ENCODE peak calls at places on chromosomes 2 and 18, in five cellular contexts. L is LHCN-M2; U is fibroblast of villous mesenchyme; M is naive thymus-derived CD8-positive, alpha-beta T cell; O is activated CD8-positive, alpha-beta memory T cell treated with anti-CD3 and anti-CD28 coated beads for 24 hours. G is an unnamed sample.

GRCh38 chr18:3906072-3906471 is 456.1 kb downstream of the TGIF1 start:
- DNase-seq in L (no peak), U (no peak), M (no peak), O (no peak), G (no peak)

GRCh38 chr2:202687276-202687675 is 52.5 kb downstream of the FAM117B start:
- DNase-seq in L (peak; percentile 33), U (no peak), M (no peak), O (no peak), G (no peak)

GRCh38 chr2:58133395-58133794 is 86.8 kb downstream of the VRK2 start:
- DNase-seq in L (no peak), U (peak; percentile 29), M (no peak), O (no peak), G (peak; percentile 32)

GRCh38 chr18:36179562-36180334 is 7.5 kb upstream of the MOCOS start:
- DNase-seq in L (no peak), U (peak; percentile 95), M (no peak), O (no peak), G (peak; percentile 98)

GRCh38 chr2:198518935-198519334 is 714.5 kb downstream of the PLCL1 start:
- DNase-seq in L (no peak), U (no peak), M (no peak), O (no peak), G (no peak)

GRCh38 chr2:12211326-12212170 is 465.1 kb downstream of the LPIN1 start:
- DNase-seq in L (no peak), U (no peak), M (no peak), O (no peak), G (peak; percentile 10)

GRCh38 chr18:48996901-48997463 is 46.2 kb upstream of the SMAD7 start:
- DNase-seq in L (peak; percentile 44), U (peak; percentile 95), M (peak; percentile 72), O (no peak), G (peak; percentile 93)

GRCh38 chr2:231696004-231696367 is 12.3 kb upstream of the PTMA start:
- DNase-seq in L (no peak), U (peak; percentile 95), M (no peak), O (no peak), G (peak; percentile 33)

GRCh38 chr2:62381672-62382071 is 124.3 kb downstream of the TMEM17 start:
- DNase-seq in L (no peak), U (no peak), M (no peak), O (no peak), G (no peak)

GRCh38 chr2:239940861-239941570 is 84.1 kb downstream of the NDUFA10 start:
- DNase-seq in L (no peak), U (no peak), M (no peak), O (no peak), G (no peak)

G was measured in choroid plexus epithelial cell.